ENCODE peak calls at places on chromosome 17, in five cellular contexts. One of them, this sample, is unnamed. For H3K4me1, the result is how much of the 10 kb centered on the place peaks cover.

GRCh38 chr17:48025904-48026502 is 11.6 kb downstream of the COPZ2 start:
- DNase-seq in thoracic aorta: peak
- DNase-seq in HepG2: no peak
- DNase-seq in tibial artery: peak
- DNase-seq in Panc1: no peak
- DNase-seq in this sample: peak

GRCh38 chr17:54172654-54173316 is 350.1 kb downstream of the KIF2B start:
- DNase-seq in HepG2: peak
- DNase-seq in tibial artery: no peak
- DNase-seq in Panc1: no peak
- DNase-seq in thoracic aorta: no peak
- DNase-seq in this sample: peak

GRCh38 chr17:61208301-61209098 is 191.1 kb upstream of the TBX2 start:
- DNase-seq in Panc1: no peak
- DNase-seq in tibial artery: no peak
- DNase-seq in thoracic aorta: no peak
- DNase-seq in HepG2: no peak
- DNase-seq in this sample: no peak

GRCh38 chr17:81206657-81207056 is 16.1 kb downstream of the CEP131 start:
- DNase-seq in Panc1: no peak
- DNase-seq in thoracic aorta: no peak
- DNase-seq in tibial artery: no peak
- DNase-seq in HepG2: no peak
- DNase-seq in this sample: no peak

GRCh38 chr17:41777579-41778188 is 8.8 kb downstream of the JUP start:
- DNase-seq in Panc1: peak
- DNase-seq in tibial artery: no peak
- DNase-seq in thoracic aorta: no peak
- DNase-seq in HepG2: peak
- DNase-seq in this sample: no peak

GRCh38 chr17:78132086-78132676 is 1.6 kb downstream of the TMC8 start:
- DNase-seq in Panc1: no peak
- DNase-seq in thoracic aorta: no peak
- DNase-seq in tibial artery: peak
- DNase-seq in HepG2: no peak
- DNase-seq in this sample: peak

GRCh38 chr17:4599505-4600281 is 15.4 kb downstream of the SMTNL2 start:
- DNase-seq in tibial artery: no peak
- DNase-seq in thoracic aorta: no peak
- DNase-seq in Panc1: no peak
- DNase-seq in HepG2: peak
- DNase-seq in this sample: peak

GRCh38 chr17:56171186-56171959 is 18.1 kb downstream of the ANKFN1 start:
- DNase-seq in thoracic aorta: no peak
- DNase-seq in tibial artery: no peak
- DNase-seq in Panc1: no peak
- DNase-seq in HepG2: no peak
- DNase-seq in this sample: no peak

GRCh38 chr17:77879896-77880280 is 78.6 kb upstream of the TNRC6C start:
- DNase-seq in tibial artery: no peak
- DNase-seq in thoracic aorta: no peak
- DNase-seq in Panc1: no peak
- DNase-seq in HepG2: no peak
- DNase-seq in this sample: no peak

GRCh38 chr17:4978720-4979119 is 8.8 kb downstream of the CAMTA2 start:
- DNase-seq in HepG2: no peak
- DNase-seq in tibial artery: no peak
- DNase-seq in Panc1: no peak
- DNase-seq in thoracic aorta: no peak
- DNase-seq in this sample: no peak

GRCh38 chr17:45096926-45097325 is 35.4 kb downstream of the PLCD3 start:
- DNase-seq in tibial artery: no peak
- DNase-seq in thoracic aorta: no peak
- DNase-seq in HepG2: no peak
- DNase-seq in Panc1: no peak
- DNase-seq in this sample: no peak
- H3K4me1 ChIP-seq in tibial artery: half or more
- H3K4me1 ChIP-seq in thoracic aorta: half or more
- H3K4me1 ChIP-seq in HepG2: under half
- H3K4me1 ChIP-seq in Panc1: under half
- H3K4me1 ChIP-seq in this sample: under half

GRCh38 chr17:50835563-50836231 is at the start of gene WFIKKN2:
- DNase-seq in HepG2: no peak
- DNase-seq in thoracic aorta: no peak
- DNase-seq in tibial artery: peak
- DNase-seq in Panc1: no peak
- DNase-seq in this sample: no peak
- H3K4me3 ChIP-seq in HepG2: no peak
- H3K4me3 ChIP-seq in thoracic aorta: peak
- H3K4me3 ChIP-seq in tibial artery: peak
- H3K4me3 ChIP-seq in Panc1: no peak
- H3K4me3 ChIP-seq in this sample: no peak

GRCh38 chr17:57342141-57342540 is 85.8 kb downstream of the MSI2 start:
- DNase-seq in HepG2: no peak
- DNase-seq in thoracic aorta: no peak
- DNase-seq in Panc1: no peak
- DNase-seq in tibial artery: no peak
- DNase-seq in this sample: no peak
- H3K4me1 ChIP-seq in HepG2: half or more
- H3K4me1 ChIP-seq in thoracic aorta: under half
- H3K4me1 ChIP-seq in Panc1: under half
- H3K4me1 ChIP-seq in tibial artery: under half
- H3K4me1 ChIP-seq in this sample: under half

GRCh38 chr17:58667934-58668597 is 23.8 kb downstream of the TEX14 start:
- DNase-seq in thoracic aorta: no peak
- DNase-seq in tibial artery: no peak
- DNase-seq in Panc1: no peak
- DNase-seq in HepG2: no peak
- DNase-seq in this sample: no peak

GRCh38 chr17:58665946-58666857 is 25.6 kb downstream of the TEX14 start:
- DNase-seq in Panc1: no peak
- DNase-seq in HepG2: no peak
- DNase-seq in tibial artery: no peak
- DNase-seq in thoracic aorta: no peak
- DNase-seq in this sample: no peak

GRCh38 chr17:58669853-58670252 is 22.0 kb downstream of the TEX14 start:
- DNase-seq in thoracic aorta: no peak
- DNase-seq in tibial artery: no peak
- DNase-seq in Panc1: no peak
- DNase-seq in HepG2: no peak
- DNase-seq in this sample: no peak

GRCh38 chr17:58668598-58668935 is 23.3 kb downstream of the TEX14 start:
- DNase-seq in Panc1: no peak
- DNase-seq in tibial artery: no peak
- DNase-seq in HepG2: no peak
- DNase-seq in thoracic aorta: no peak
- DNase-seq in this sample: no peak

DNA sequence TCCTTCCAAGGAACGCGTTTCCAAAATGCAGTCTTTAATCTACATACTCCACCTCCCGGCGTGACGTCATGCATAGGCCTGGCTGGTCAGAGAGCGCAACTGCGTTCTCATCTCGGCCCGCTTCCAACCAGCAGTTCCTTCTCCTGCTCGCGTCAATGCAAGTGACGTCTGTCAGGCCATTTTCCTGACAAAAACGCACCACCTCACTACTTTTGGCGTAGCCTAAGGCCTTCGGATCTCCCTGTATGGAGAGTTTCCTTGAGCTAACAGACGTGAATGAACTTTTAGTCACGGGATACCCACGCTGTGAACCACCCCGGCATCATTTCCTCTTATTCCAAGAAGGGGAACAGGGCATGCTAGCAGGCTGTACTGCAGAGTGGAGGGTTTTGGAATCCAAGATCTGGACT is 25.0 kb downstream of the TEX14 start:
- DNase-seq in thoracic aorta: peak
- DNase-seq in Panc1: no peak
- DNase-seq in HepG2: no peak
- DNase-seq in tibial artery: peak
- DNase-seq in this sample: peak
- H3K4me3 ChIP-seq in thoracic aorta: peak
- H3K4me3 ChIP-seq in Panc1: peak
- H3K4me3 ChIP-seq in HepG2: no peak
- H3K4me3 ChIP-seq in tibial artery: no peak
- H3K4me3 ChIP-seq in this sample: peak

GRCh38 chr17:74749262-74750038 is 1.0 kb downstream of the NHERF1 start:
- DNase-seq in Panc1: no peak
- DNase-seq in HepG2: no peak
- DNase-seq in thoracic aorta: no peak
- DNase-seq in tibial artery: no peak
- DNase-seq in this sample: peak

GRCh38 chr17:74752415-74752814 is 4.0 kb downstream of the NHERF1 start:
- DNase-seq in thoracic aorta: no peak
- DNase-seq in tibial artery: no peak
- DNase-seq in Panc1: no peak
- DNase-seq in HepG2: no peak
- DNase-seq in this sample: no peak

GRCh38 chr17:74750039-74750326 is 1.6 kb downstream of the NHERF1 start:
- DNase-seq in thoracic aorta: no peak
- DNase-seq in HepG2: no peak
- DNase-seq in tibial artery: no peak
- DNase-seq in Panc1: no peak
- DNase-seq in this sample: no peak

GRCh38 chr17:74750327-74751069 is 2.1 kb downstream of the NHERF1 start:
- DNase-seq in tibial artery: no peak
- DNase-seq in Panc1: no peak
- DNase-seq in thoracic aorta: no peak
- DNase-seq in HepG2: peak
- DNase-seq in this sample: no peak

GRCh38 chr17:74751210-74751529 is 2.7 kb downstream of the NHERF1 start:
- DNase-seq in thoracic aorta: no peak
- DNase-seq in Panc1: no peak
- DNase-seq in HepG2: no peak
- DNase-seq in tibial artery: no peak
- DNase-seq in this sample: no peak
- H3K4me1 ChIP-seq in thoracic aorta: under half
- H3K4me1 ChIP-seq in Panc1: under half
- H3K4me1 ChIP-seq in HepG2: half or more
- H3K4me1 ChIP-seq in tibial artery: under half
- H3K4me1 ChIP-seq in this sample: under half

GRCh38 chr17:60142872-60143499 is 6.8 kb upstream of the CA4 start:
- DNase-seq in thoracic aorta: peak
- DNase-seq in HepG2: peak
- DNase-seq in Panc1: peak
- DNase-seq in tibial artery: peak
- DNase-seq in this sample: peak
- H3K4me3 ChIP-seq in thoracic aorta: peak
- H3K4me3 ChIP-seq in HepG2: no peak
- H3K4me3 ChIP-seq in Panc1: peak
- H3K4me3 ChIP-seq in tibial artery: peak
- H3K4me3 ChIP-seq in this sample: no peak

GRCh38 chr17:59371426-59372099 is 40.1 kb downstream of the YPEL2 start:
- DNase-seq in HepG2: peak
- DNase-seq in tibial artery: peak
- DNase-seq in thoracic aorta: no peak
- DNase-seq in Panc1: no peak
- DNase-seq in this sample: no peak
- H3K4me1 ChIP-seq in HepG2: half or more
- H3K4me1 ChIP-seq in tibial artery: half or more
- H3K4me1 ChIP-seq in thoracic aorta: half or more
- H3K4me1 ChIP-seq in Panc1: under half
- H3K4me1 ChIP-seq in this sample: under half

GRCh38 chr17:68239967-68240366 is 7.9 kb upstream of the AMZ2 start:
- DNase-seq in HepG2: no peak
- DNase-seq in Panc1: no peak
- DNase-seq in thoracic aorta: no peak
- DNase-seq in tibial artery: no peak
- DNase-seq in this sample: no peak

GRCh38 chr17:68238488-68238887 is 9.4 kb upstream of the AMZ2 start:
- DNase-seq in Panc1: no peak
- DNase-seq in tibial artery: no peak
- DNase-seq in HepG2: no peak
- DNase-seq in thoracic aorta: no peak
- DNase-seq in this sample: no peak

DNA sequence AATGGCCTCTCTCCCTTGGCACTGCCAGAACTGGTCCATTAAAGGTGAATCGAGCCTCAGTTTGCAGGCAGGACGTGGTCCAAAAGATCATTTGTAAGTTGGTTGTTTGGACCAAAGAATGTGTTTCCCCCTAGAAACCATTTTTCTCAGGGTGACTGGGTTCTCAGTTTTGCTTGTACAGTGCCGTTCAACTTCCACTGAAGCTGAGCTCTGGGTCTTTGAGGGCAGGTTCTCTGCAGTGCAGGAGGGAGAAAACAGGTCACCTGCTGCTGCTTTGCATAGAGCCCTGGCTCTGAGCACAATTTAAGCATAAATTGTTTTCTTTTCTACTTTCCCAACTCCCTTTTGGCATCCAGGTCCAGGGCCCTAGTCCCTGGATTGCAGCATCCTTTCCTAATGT is 8.9 kb upstream of the AMZ2 start:
- DNase-seq in thoracic aorta: no peak
- DNase-seq in tibial artery: no peak
- DNase-seq in HepG2: no peak
- DNase-seq in Panc1: no peak
- DNase-seq in this sample: no peak
- H3K4me3 ChIP-seq in thoracic aorta: no peak
- H3K4me3 ChIP-seq in tibial artery: no peak
- H3K4me3 ChIP-seq in HepG2: no peak
- H3K4me3 ChIP-seq in Panc1: no peak
- H3K4me3 ChIP-seq in this sample: no peak

DNA sequence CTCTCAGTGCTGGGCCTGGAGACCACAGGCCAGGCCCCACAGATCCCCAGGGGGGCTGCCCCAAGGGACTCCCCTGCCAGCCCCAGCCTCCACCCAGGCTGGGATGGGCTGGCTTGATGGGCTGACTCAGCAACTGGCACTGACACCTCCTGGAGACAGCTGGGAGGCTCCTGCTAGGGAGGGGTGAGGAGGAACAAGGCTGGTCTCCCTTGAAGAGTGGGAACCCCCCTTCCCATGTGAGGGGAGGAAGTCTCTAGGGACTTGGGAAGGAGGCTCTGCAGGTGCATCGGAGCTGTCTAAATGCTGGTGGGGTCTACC is 10.4 kb downstream of the NHERF1 start:
- DNase-seq in Panc1: no peak
- DNase-seq in tibial artery: no peak
- DNase-seq in thoracic aorta: no peak
- DNase-seq in HepG2: no peak
- DNase-seq in this sample: no peak
- H3K4me1 ChIP-seq in Panc1: under half
- H3K4me1 ChIP-seq in tibial artery: under half
- H3K4me1 ChIP-seq in thoracic aorta: under half
- H3K4me1 ChIP-seq in HepG2: half or more
- H3K4me1 ChIP-seq in this sample: half or more

GRCh38 chr17:1039511-1040215 is 42.7 kb downstream of the TIMM22 start:
- DNase-seq in tibial artery: peak
- DNase-seq in HepG2: no peak
- DNase-seq in Panc1: no peak
- DNase-seq in thoracic aorta: no peak
- DNase-seq in this sample: no peak
- H3K4me3 ChIP-seq in tibial artery: no peak
- H3K4me3 ChIP-seq in HepG2: no peak
- H3K4me3 ChIP-seq in Panc1: no peak
- H3K4me3 ChIP-seq in thoracic aorta: peak
- H3K4me3 ChIP-seq in this sample: no peak

This sample was measured in Caco-2.